ENCODE peak calls at places on chromosomes 1 and 21, in four cellular contexts. U is GM12878, F is K562, T is HepG2. G is an unnamed sample.

GRCh38 chr21:28608646-28609045 is 384.0 kb downstream of the LTN1 start:
- DNase-seq in U (no peak), F (no peak), T (no peak), G (no peak)

GRCh38 chr21:38311091-38311490 is 54.3 kb downstream of the KCNJ15 start:
- DNase-seq in U (no peak), F (no peak), T (no peak), G (no peak)

GRCh38 chr1:1550591-1551432 is 10.4 kb upstream of the TMEM240 start:
- DNase-seq in U (no peak), F (no peak), T (peak; percentile 32), G (no peak)

GRCh38 chr1:231879296-231879695 is 252.7 kb downstream of the DISC1 start:
- DNase-seq in U (no peak), F (no peak), T (no peak), G (no peak)

GRCh38 chr1:151908228-151908691 is 1.1 kb downstream of the THEM4 start:
- DNase-seq in U (no peak), F (no peak), T (peak; percentile 13), G (peak; percentile 21)

GRCh38 chr1:47334765-47335435 is 1.3 kb downstream of the CMPK1 start:
- DNase-seq in U (peak; percentile 36), F (no peak), T (peak; percentile 82), G (no peak)

GRCh38 chr1:115654125-115654524 is 12.4 kb downstream of the VANGL1 start:
- DNase-seq in U (no peak), F (peak; percentile 45), T (no peak), G (no peak)

GRCh38 chr1:179742717-179743678 is at the start of gene FAM163A:
- DNase-seq in U (no peak), F (no peak), T (no peak), G (peak; percentile 48)

GRCh38 chr1:27575861-27576331 is 28.0 kb downstream of the AHDC1 start:
- DNase-seq in U (no peak), F (no peak), T (peak; percentile 40), G (peak; percentile 80)

GRCh38 chr1:244352156-244352830 is 99.4 kb downstream of the ADSS2 start:
- DNase-seq in U (no peak), F (no peak), T (no peak), G (no peak)

GRCh38 chr1:3611170-3612019 is at the start of gene MEGF6:
- DNase-seq in U (no peak), F (peak; percentile 81), T (peak; percentile 43), G (peak; percentile 97)

GRCh38 chr1:28811369-28811765 is 603 bp upstream of the OPRD1 start:
- DNase-seq in U (no peak), F (no peak), T (no peak), G (no peak)

GRCh38 chr1:11487196-11487751 is 8.3 kb downstream of the DISP3 start:
- DNase-seq in U (no peak), F (no peak), T (no peak), G (peak; percentile 15)

GRCh38 chr1:54016343-54017282 is 1.4 kb downstream of the LDLRAD1 start:
- DNase-seq in U (no peak), F (no peak), T (peak; percentile 96), G (no peak)

GRCh38 chr1:7738044-7738443 is 33.1 kb upstream of the VAMP3 start:
- DNase-seq in U (no peak), F (no peak), T (no peak), G (no peak)

GRCh38 chr21:45421846-45422775 is 17.1 kb downstream of the COL18A1 start:
- DNase-seq in U (no peak), F (no peak), T (no peak), G (peak; percentile 6)

GRCh38 chr1:10670190-10670589 is 126.3 kb downstream of the CASZ1 start:
- DNase-seq in U (no peak), F (no peak), T (no peak), G (no peak)

GRCh38 chr21:25735895-25736597 is 1.3 kb downstream of the GABPA start:
- DNase-seq in U (no peak), F (peak; percentile 48), T (peak; percentile 21), G (no peak)

GRCh38 chr1:170145691-170146676 is at the start of gene NTMT2:
- DNase-seq in U (no peak), F (no peak), T (peak; percentile 1), G (peak; percentile 63)

GRCh38 chr1:22773981-22774471 is 63.4 kb downstream of the EPHB2 start:
- DNase-seq in U (no peak), F (no peak), T (no peak), G (no peak)

GRCh38 chr21:46093668-46094400 is 4.1 kb upstream of the COL6A2 start:
- DNase-seq in U (no peak), F (no peak), T (no peak), G (peak; percentile 18)

GRCh38 chr1:109272021-109272799 is 10.7 kb downstream of the PSRC1 start:
- DNase-seq in U (no peak), F (no peak), T (no peak), G (no peak)

GRCh38 chr1:18020021-18020817 is 87.4 kb upstream of the IGSF21 start:
- DNase-seq in U (no peak), F (no peak), T (no peak), G (no peak)

GRCh38 chr1:1889847-1890505 is 911 bp downstream of the GNB1 start:
- DNase-seq in U (no peak), F (peak; percentile 74), T (no peak), G (no peak)

GRCh38 chr1:92784051-92784638 is 763 bp downstream of the EVI5 start:
- DNase-seq in U (peak; percentile 32), F (peak; percentile 20), T (peak; percentile 9), G (no peak)

GRCh38 chr1:101507547-101507971 is 270.7 kb downstream of the S1PR1 start:
- DNase-seq in U (no peak), F (no peak), T (no peak), G (no peak)

GRCh38 chr1:179083031-179083345 is 1.1 kb downstream of the TOR3A start:
- DNase-seq in U (no peak), F (no peak), T (no peak), G (no peak)

GRCh38 chr1:6358144-6358624 is 35.4 kb downstream of the ACOT7 start:
- DNase-seq in U (no peak), F (no peak), T (no peak), G (no peak)

GRCh38 chr1:212754715-212755114 is 36.9 kb downstream of the NSL1 start:
- DNase-seq in U (no peak), F (peak; percentile 25), T (no peak), G (no peak)

GRCh38 chr1:66933887-66934700 is 9.3 kb downstream of the MIER1 start:
- DNase-seq in U (no peak), F (no peak), T (no peak), G (no peak)

GRCh38 chr1:234972411-234973191 is 156.0 kb downstream of the TOMM20 start:
- DNase-seq in U (no peak), F (no peak), T (no peak), G (no peak)

GRCh38 chr1:181134543-181135461 is 46.3 kb downstream of the IER5 start:
- DNase-seq in U (peak; percentile 91), F (no peak), T (no peak), G (no peak)

GRCh38 chr21:16476056-16476850 is 746.5 kb downstream of the USP25 start:
- DNase-seq in U (no peak), F (no peak), T (no peak), G (no peak)

GRCh38 chr21:15064576-15065380 is at the start of gene NRIP1:
- DNase-seq in U (no peak), F (peak; percentile 86), T (peak; percentile 78), G (peak; percentile 74)

GRCh38 chr1:214019499-214019898 is 31.7 kb downstream of the PROX1 start:
- DNase-seq in U (no peak), F (no peak), T (no peak), G (no peak)

GRCh38 chr1:59054172-59054571 is 242.7 kb upstream of the FGGY start:
- DNase-seq in U (no peak), F (no peak), T (no peak), G (no peak)

GRCh38 chr1:226988337-226988672 is 48.2 kb downstream of the COQ8A start:
- DNase-seq in U (no peak), F (no peak), T (no peak), G (no peak)

DNA sequence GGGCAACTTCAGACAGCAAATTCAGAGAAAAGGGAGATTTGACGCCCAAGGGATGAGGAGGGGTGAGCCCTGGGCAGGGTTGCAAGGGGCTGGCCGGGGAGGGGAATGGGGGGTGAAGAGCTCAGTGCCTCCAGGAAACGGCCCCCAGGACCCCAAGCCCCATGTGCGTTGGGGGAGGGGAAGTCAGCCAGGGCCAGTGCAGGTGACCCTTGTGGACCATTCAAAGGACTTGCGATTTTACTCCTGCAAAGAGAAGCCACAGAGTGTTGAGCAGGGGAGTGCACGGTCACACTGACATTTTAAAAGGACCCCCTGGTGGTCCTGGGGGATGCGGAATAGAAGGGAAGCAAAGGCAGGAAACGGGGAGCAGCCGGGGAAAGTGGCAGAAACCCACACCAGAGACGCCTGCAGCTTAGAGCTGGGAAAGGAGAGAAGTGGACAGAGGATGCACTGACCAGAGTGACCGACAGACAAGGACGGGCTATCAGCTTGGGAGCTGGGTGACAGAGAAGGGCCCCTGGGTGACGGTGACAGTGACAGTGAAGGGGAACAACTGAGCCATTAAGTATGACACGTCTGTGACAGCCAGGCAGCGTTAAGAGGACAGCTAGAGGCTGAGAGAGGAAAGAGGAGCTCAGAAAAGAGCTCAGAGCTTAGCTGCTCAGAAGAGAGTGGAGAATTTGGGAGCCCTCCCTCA is 54.0 kb upstream of the TMEM51 start:
- DNase-seq in U (no peak), F (no peak), T (no peak), G (no peak)
- TF ChIP-seq CREM in U (no peak), F (no peak), T (no peak), G (no peak)

DNA sequence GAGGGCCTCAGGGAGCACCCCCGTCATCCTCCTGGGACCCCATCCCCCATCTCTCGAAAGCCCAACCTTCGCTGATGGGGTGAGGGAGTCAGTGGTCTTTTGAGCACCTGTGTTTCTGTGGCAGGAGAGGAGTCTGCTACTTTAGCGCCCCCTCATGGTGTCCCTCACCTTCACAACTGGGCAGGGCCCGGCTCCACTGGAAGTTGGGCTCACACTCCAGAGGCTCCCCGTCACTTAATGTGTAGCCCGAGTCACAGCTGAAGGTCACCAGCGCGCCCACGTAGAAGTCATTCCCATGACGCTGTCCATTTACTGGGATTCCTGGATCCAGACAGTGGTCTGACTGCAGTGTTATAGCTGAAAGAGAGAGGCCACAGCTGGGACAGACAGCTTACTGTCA is 139.5 kb upstream of the HMGB4 start:
- DNase-seq in U (no peak), F (no peak), T (no peak), G (peak; percentile 54)
- TF ChIP-seq USF2 in U (no peak), F (no peak), T (no peak), G (no peak)

GRCh38 chr1:110523011-110523410 is 4.0 kb upstream of the KCNA10 start:
- DNase-seq in U (no peak), F (no peak), T (no peak), G (no peak)
- TF ChIP-seq ATF3 in U (no peak), F (no peak), T (no peak), G (no peak)

GRCh38 chr1:221439008-221439733 is 302.7 kb downstream of the DUSP10 start:
- DNase-seq in U (peak; percentile 52), F (no peak), T (no peak), G (no peak)

GRCh38 chr1:221440658-221441057 is 301.2 kb downstream of the DUSP10 start:
- DNase-seq in U (no peak), F (no peak), T (no peak), G (no peak)

GRCh38 chr1:221442056-221442455 is 299.8 kb downstream of the DUSP10 start:
- DNase-seq in U (no peak), F (no peak), T (no peak), G (no peak)

GRCh38 chr1:221437924-221438323 is 304.0 kb downstream of the DUSP10 start:
- DNase-seq in U (no peak), F (no peak), T (no peak), G (no peak)

GRCh38 chr1:221439734-221440436 is 302.0 kb downstream of the DUSP10 start:
- DNase-seq in U (no peak), F (no peak), T (peak; percentile 6), G (no peak)
- TF ChIP-seq CREM in U (no peak), F (no peak), T (no peak), G (no peak)